ENCODE peak calls at places on chromosomes 5 and 9, in five cellular contexts. M, Y, V, U and O are unnamed samples. For H3K27me3, the result is how much of the 10 kb centered on the place peaks cover.

GRCh38 chr5:74938250-74938649 is 72.1 kb upstream of the FAM169A start:
- DNase-seq in M (peak), Y (no peak), V (peak), U (no peak), O (no peak)

GRCh38 chr9:127333326-127334064 is 63.5 kb upstream of the SLC2A8 start:
- DNase-seq in M (no peak), Y (no peak), V (no peak), U (no peak), O (no peak)

GRCh38 chr9:103991698-103992097 is 102.4 kb upstream of the SMC2 start:
- DNase-seq in M (no peak), Y (no peak), V (peak), U (no peak), O (no peak)

GRCh38 chr5:115559524-115559923 is 14.9 kb upstream of the FEM1C start:
- DNase-seq in M (peak), Y (no peak), V (no peak), U (peak), O (no peak)

GRCh38 chr9:131402738-131403492 is 9.0 kb downstream of the PRRC2B start:
- DNase-seq in M (peak), Y (peak), V (peak), U (peak), O (peak)

GRCh38 chr5:146528232-146528631 is 12.2 kb upstream of the GPR151 start:
- DNase-seq in M (no peak), Y (no peak), V (no peak), U (no peak), O (no peak)

GRCh38 chr5:178121450-178122276 is 8.3 kb downstream of the N4BP3 start:
- DNase-seq in M (no peak), Y (no peak), V (no peak), U (no peak), O (no peak)

GRCh38 chr5:137615171-137615775 is 116.1 kb upstream of the SPOCK1 start:
- DNase-seq in M (no peak), Y (no peak), V (no peak), U (no peak), O (no peak)

GRCh38 chr9:93952119-93952783 is 2.9 kb downstream of the BARX1 start:
- DNase-seq in M (no peak), Y (no peak), V (no peak), U (no peak), O (peak)

GRCh38 chr9:95574866-95575553 is 58.2 kb upstream of the PTCH1 start:
- DNase-seq in M (no peak), Y (no peak), V (no peak), U (no peak), O (no peak)

GRCh38 chr5:176573564-176574296 is 24.6 kb downstream of the CDHR2 start:
- DNase-seq in M (peak), Y (peak), V (peak), U (no peak), O (peak)

GRCh38 chr5:154474267-154474956 is 3.6 kb downstream of the HAND1 start:
- DNase-seq in M (no peak), Y (no peak), V (no peak), U (no peak), O (peak)

GRCh38 chr5:154470949-154471870 is 6.8 kb downstream of the HAND1 start:
- DNase-seq in M (no peak), Y (no peak), V (no peak), U (no peak), O (peak)

GRCh38 chr5:154474957-154475334 is 3.1 kb downstream of the HAND1 start:
- DNase-seq in M (no peak), Y (no peak), V (no peak), U (no peak), O (no peak)

GRCh38 chr5:154473581-154474266 is 4.3 kb downstream of the HAND1 start:
- DNase-seq in M (no peak), Y (no peak), V (no peak), U (no peak), O (peak)

GRCh38 chr5:154472871-154473580 is 5.0 kb downstream of the HAND1 start:
- DNase-seq in M (peak), Y (no peak), V (no peak), U (peak), O (peak)
- TF ChIP-seq EZH2 in M (peak), Y (no peak), V (peak), U (peak), O (peak)

GRCh38 chr9:33211695-33212393 is 28.1 kb upstream of the SPINK4 start:
- DNase-seq in M (peak), Y (peak), V (peak), U (no peak), O (peak)
- H3K27ac ChIP-seq in M (no peak), Y (peak), V (no peak), U (no peak), O (no peak)

DNA sequence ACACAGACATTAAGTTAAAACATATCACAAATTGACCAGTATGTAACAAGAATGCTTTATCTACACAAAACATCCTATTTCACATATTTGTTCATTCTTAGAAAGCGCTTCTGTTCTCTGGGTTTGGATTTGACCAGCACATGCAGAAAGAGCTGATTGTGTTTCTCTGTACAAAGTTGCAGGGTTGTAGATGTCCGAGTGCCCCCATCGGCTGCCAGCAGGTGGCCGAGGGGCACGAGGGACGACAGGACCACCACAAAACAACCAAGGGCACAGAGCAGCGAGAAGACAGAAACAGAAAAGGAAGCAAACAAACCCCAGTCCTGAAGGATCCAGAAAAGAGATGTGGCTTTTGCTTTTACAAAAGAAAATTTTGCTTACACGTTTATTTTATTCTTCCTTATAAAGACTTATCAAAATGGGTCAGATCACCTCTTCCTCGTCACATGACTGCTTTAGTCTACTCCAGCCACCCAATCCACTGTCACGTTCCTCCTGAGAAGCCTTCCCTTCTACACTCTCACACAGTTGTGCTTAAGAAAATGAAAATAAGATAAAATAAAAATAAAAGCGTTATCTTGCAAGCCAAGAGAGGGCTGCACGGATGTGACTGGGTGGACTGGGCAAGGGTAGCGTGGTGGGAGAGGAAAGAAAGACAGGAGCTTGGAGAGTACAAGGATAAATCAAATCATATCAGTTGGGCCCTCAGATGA is 9.5 kb downstream of the OTP start:
- DNase-seq in M (no peak), Y (no peak), V (no peak), U (no peak), O (peak)
- H3K27me3 ChIP-seq in M (half or more), Y (under half), V (half or more), U (half or more), O (half or more)

GRCh38 chr5:135051872-135052271 is 17.8 kb upstream of the PITX1 start:
- DNase-seq in M (no peak), Y (no peak), V (no peak), U (no peak), O (no peak)

GRCh38 chr5:135048286-135048685 is 14.3 kb upstream of the PITX1 start:
- DNase-seq in M (no peak), Y (no peak), V (no peak), U (no peak), O (peak)

GRCh38 chr5:135048930-135049329 is 14.9 kb upstream of the PITX1 start:
- DNase-seq in M (no peak), Y (no peak), V (no peak), U (no peak), O (no peak)

GRCh38 chr5:135051399-135051798 is 17.4 kb upstream of the PITX1 start:
- DNase-seq in M (no peak), Y (no peak), V (no peak), U (no peak), O (no peak)

DNA sequence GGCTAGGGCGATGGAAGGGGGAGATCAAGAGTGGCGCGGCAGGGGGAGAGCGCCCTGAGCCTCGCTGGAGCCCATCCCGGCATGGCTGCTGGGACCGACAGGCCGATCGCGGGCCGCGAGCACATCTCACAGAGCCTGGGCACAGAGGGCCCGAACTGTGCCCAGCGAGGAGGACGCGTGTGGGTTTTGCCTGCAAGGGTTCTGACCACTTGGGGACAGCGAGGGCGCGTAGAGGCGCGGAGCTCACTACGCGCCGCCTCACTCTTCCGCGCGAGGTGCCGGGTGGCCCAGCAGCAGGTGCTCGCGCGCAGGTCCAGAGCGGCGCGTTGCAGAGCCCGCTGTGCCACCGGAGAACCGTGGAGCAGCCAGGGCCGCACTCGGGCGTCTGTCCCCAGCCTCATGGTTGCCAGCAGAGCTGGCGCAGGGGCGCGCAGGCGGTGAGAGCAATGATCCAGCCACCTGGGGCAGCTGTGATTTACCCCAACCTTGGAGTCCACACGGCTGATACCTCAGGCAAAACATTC is 16.3 kb upstream of the PITX1 start:
- DNase-seq in M (no peak), Y (no peak), V (no peak), U (no peak), O (peak)
- TF ChIP-seq EZH2 in M (no peak), Y (no peak), V (no peak), U (peak), O (peak)

DNA sequence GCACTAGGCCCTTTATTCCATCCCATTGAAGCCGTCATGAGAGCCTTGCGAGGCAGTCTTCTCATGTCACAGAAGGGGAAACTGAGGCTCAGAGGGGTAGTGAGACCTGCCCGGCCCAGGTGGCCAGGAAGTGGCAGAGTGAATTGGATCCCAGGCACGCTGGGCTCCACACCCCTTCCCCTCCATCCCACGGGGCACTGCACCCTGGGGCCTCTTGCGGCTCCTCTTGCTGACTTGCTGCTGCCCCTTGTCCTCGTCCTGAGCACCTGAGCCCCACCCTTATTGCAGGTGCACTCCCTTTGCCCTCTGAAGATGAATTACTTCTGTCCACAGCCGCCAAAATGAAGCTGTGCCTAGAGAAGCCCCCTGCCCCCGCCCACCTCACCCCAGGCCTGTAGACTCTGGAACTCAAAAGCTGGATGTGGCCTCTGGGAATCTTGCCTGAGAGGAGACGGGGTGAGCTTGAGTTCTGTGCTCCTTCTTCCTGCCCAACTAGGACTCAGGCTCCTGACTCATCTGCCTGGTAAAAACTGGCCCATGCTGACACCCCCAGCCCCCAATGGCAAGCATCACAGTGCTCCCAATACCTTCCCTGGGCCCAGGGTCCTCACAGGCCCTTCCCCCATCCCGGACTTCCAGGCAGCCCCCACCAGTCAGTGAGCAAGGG is 6.4 kb downstream of the NEURL1B start:
- DNase-seq in M (no peak), Y (no peak), V (no peak), U (no peak), O (no peak)
- H3K27ac ChIP-seq in M (no peak), Y (no peak), V (no peak), U (no peak), O (no peak)

GRCh38 chr9:86945868-86946711 is 1.2 kb downstream of the GAS1 start:
- DNase-seq in M (peak), Y (peak), V (peak), U (peak), O (peak)

GRCh38 chr9:86944974-86945867 is 2.1 kb downstream of the GAS1 start:
- DNase-seq in M (no peak), Y (no peak), V (peak), U (no peak), O (peak)

GRCh38 chr9:86942352-86943222 is 4.7 kb downstream of the GAS1 start:
- DNase-seq in M (no peak), Y (no peak), V (no peak), U (no peak), O (peak)

GRCh38 chr9:86943223-86943870 is 4.0 kb downstream of the GAS1 start:
- DNase-seq in M (no peak), Y (no peak), V (no peak), U (no peak), O (no peak)

DNA sequence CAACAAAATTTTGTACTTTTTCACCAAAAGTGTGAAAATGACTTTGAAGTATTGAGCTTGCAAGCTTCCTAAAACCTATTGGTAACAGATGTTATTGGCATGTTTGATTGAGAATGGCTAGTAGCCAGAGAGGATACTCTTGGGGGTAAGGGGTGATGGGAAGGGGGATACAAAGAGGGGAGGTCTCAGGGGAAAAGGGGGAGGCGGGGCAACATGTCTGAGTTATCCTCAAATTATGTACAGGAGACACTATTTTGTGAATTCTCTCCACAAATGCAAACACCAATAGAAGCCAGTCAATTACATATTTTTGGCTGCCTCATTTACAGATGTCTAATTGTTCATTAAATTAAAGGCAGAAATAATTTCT is 3.5 kb downstream of the GAS1 start:
- DNase-seq in M (no peak), Y (no peak), V (no peak), U (no peak), O (no peak)
- H3K27me3 ChIP-seq in M (under half), Y (under half), V (under half), U (under half), O (under half)

GRCh38 chr9:97985058-97985861 is 2.1 kb downstream of the ANP32B start:
- DNase-seq in M (no peak), Y (no peak), V (peak), U (no peak), O (peak)
- TF ChIP-seq EZH2 in M (no peak), Y (no peak), V (no peak), U (no peak), O (peak)

GRCh38 chr9:125825762-125826161 is 78.6 kb downstream of the PBX3 start:
- DNase-seq in M (no peak), Y (no peak), V (no peak), U (no peak), O (no peak)
- H3K27ac ChIP-seq in M (no peak), Y (no peak), V (no peak), U (no peak), O (no peak)

GRCh38 chr5:180739958-180740357 is at the start of gene OR2Y1:
- DNase-seq in M (no peak), Y (no peak), V (no peak), U (no peak), O (no peak)

GRCh38 chr5:180742727-180743126 is 2.9 kb upstream of the OR2Y1 start:
- DNase-seq in M (no peak), Y (no peak), V (no peak), U (no peak), O (no peak)

GRCh38 chr5:180744253-180744652 is 4.4 kb upstream of the OR2Y1 start:
- DNase-seq in M (no peak), Y (no peak), V (no peak), U (no peak), O (no peak)

DNA sequence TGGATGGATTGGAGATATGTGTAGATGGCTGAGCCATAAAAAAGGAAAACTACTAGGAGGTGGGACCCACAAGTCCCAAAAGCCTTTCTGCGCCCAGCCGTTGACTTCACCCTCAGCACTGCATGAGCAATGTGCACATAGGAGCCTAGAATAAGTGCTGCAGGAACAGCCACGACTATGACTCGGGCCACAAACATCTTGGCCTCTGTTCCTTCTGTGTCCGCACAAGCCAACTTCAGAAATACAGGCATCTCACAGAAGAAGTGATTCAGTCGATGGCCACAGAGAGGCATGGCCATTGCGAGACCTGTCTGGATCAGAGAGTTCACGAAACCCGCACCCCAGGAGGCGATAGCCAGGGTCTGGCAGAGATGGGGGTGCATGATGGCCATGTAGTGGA is 587 bp downstream of the OR2Y1 start:
- DNase-seq in M (peak), Y (no peak), V (peak), U (peak), O (no peak)
- H3K27me3 ChIP-seq in M (under half), Y (half or more), V (under half), U (under half), O (under half)

GRCh38 chr5:55230086-55230629 is 3.0 kb upstream of the MCIDAS start:
- DNase-seq in M (no peak), Y (no peak), V (no peak), U (no peak), O (no peak)

GRCh38 chr5:55226027-55226933 is 835 bp downstream of the MCIDAS start:
- DNase-seq in M (peak), Y (peak), V (peak), U (no peak), O (peak)

GRCh38 chr5:55225346-55225745 is 1.8 kb downstream of the MCIDAS start:
- DNase-seq in M (no peak), Y (no peak), V (no peak), U (no peak), O (no peak)

GRCh38 chr5:55226934-55227737 is at the start of gene MCIDAS:
- DNase-seq in M (peak), Y (peak), V (peak), U (no peak), O (peak)

GRCh38 chr5:55227738-55228430 is 769 bp upstream of the MCIDAS start:
- DNase-seq in M (no peak), Y (no peak), V (no peak), U (no peak), O (no peak)
- TF ChIP-seq EZH2 in M (peak), Y (no peak), V (no peak), U (peak), O (no peak)